ENCODE peak calls at places on chromosome 10, in six cellular contexts. One of them, this sample, is unnamed.

GRCh38 chr10:69344591-69345244 is 66.4 kb downstream of the HK1 start:
- DNase-seq in mucosa of gallbladder: no peak
- DNase-seq in Right ventricle myocardium inferior: no peak
- DNase-seq in EL: no peak
- DNase-seq in stimulated activated CD4-positive, alpha-beta T cell treated with anti-CD3 and anti-CD28 coated beads, Interleukin-1b, Interleukin-23, amount 100 ng/mL, for 1 hour: no peak
- DNase-seq in lung: no peak
- DNase-seq in this sample: no peak

GRCh38 chr10:132627736-132628512 is 90.3 kb downstream of the INPP5A start:
- DNase-seq in stimulated activated CD4-positive, alpha-beta T cell treated with anti-CD3 and anti-CD28 coated beads, Interleukin-1b, Interleukin-23, amount 100 ng/mL, for 1 hour: no peak
- DNase-seq in EL: peak
- DNase-seq in lung: no peak
- DNase-seq in mucosa of gallbladder: peak
- DNase-seq in Right ventricle myocardium inferior: no peak
- DNase-seq in this sample: no peak

GRCh38 chr10:79361721-79362397 is 14.6 kb downstream of the PPIF start:
- DNase-seq in mucosa of gallbladder: no peak
- DNase-seq in stimulated activated CD4-positive, alpha-beta T cell treated with anti-CD3 and anti-CD28 coated beads, Interleukin-1b, Interleukin-23, amount 100 ng/mL, for 1 hour: no peak
- DNase-seq in Right ventricle myocardium inferior: no peak
- DNase-seq in EL: no peak
- DNase-seq in lung: no peak
- DNase-seq in this sample: peak

GRCh38 chr10:133035952-133036351 is 51.8 kb upstream of the ADGRA1 start:
- DNase-seq in stimulated activated CD4-positive, alpha-beta T cell treated with anti-CD3 and anti-CD28 coated beads, Interleukin-1b, Interleukin-23, amount 100 ng/mL, for 1 hour: no peak
- DNase-seq in EL: no peak
- DNase-seq in Right ventricle myocardium inferior: peak
- DNase-seq in lung: no peak
- DNase-seq in mucosa of gallbladder: no peak
- DNase-seq in this sample: no peak

GRCh38 chr10:60894816-60895215 is 49.2 kb downstream of the RHOBTB1 start:
- DNase-seq in lung: no peak
- DNase-seq in stimulated activated CD4-positive, alpha-beta T cell treated with anti-CD3 and anti-CD28 coated beads, Interleukin-1b, Interleukin-23, amount 100 ng/mL, for 1 hour: no peak
- DNase-seq in EL: no peak
- DNase-seq in Right ventricle myocardium inferior: no peak
- DNase-seq in mucosa of gallbladder: no peak
- DNase-seq in this sample: no peak

GRCh38 chr10:102593074-102593803 is 51.0 kb upstream of the TRIM8 start:
- DNase-seq in stimulated activated CD4-positive, alpha-beta T cell treated with anti-CD3 and anti-CD28 coated beads, Interleukin-1b, Interleukin-23, amount 100 ng/mL, for 1 hour: no peak
- DNase-seq in lung: no peak
- DNase-seq in EL: peak
- DNase-seq in mucosa of gallbladder: no peak
- DNase-seq in Right ventricle myocardium inferior: no peak
- DNase-seq in this sample: peak

GRCh38 chr10:51035344-51035743 is 38.9 kb upstream of the PRKG1 start:
- DNase-seq in stimulated activated CD4-positive, alpha-beta T cell treated with anti-CD3 and anti-CD28 coated beads, Interleukin-1b, Interleukin-23, amount 100 ng/mL, for 1 hour: no peak
- DNase-seq in Right ventricle myocardium inferior: no peak
- DNase-seq in lung: peak
- DNase-seq in mucosa of gallbladder: no peak
- DNase-seq in EL: no peak
- DNase-seq in this sample: no peak

GRCh38 chr10:102313221-102313896 is 68.0 kb downstream of the GBF1 start:
- DNase-seq in stimulated activated CD4-positive, alpha-beta T cell treated with anti-CD3 and anti-CD28 coated beads, Interleukin-1b, Interleukin-23, amount 100 ng/mL, for 1 hour: no peak
- DNase-seq in EL: peak
- DNase-seq in Right ventricle myocardium inferior: no peak
- DNase-seq in mucosa of gallbladder: no peak
- DNase-seq in lung: no peak
- DNase-seq in this sample: no peak

GRCh38 chr10:13684813-13685511 is 98.2 kb downstream of the PRPF18 start:
- DNase-seq in EL: peak
- DNase-seq in Right ventricle myocardium inferior: no peak
- DNase-seq in stimulated activated CD4-positive, alpha-beta T cell treated with anti-CD3 and anti-CD28 coated beads, Interleukin-1b, Interleukin-23, amount 100 ng/mL, for 1 hour: no peak
- DNase-seq in mucosa of gallbladder: no peak
- DNase-seq in lung: no peak
- DNase-seq in this sample: no peak

GRCh38 chr10:4262449-4262848 is 477.4 kb upstream of the KLF6 start:
- DNase-seq in EL: no peak
- DNase-seq in mucosa of gallbladder: no peak
- DNase-seq in stimulated activated CD4-positive, alpha-beta T cell treated with anti-CD3 and anti-CD28 coated beads, Interleukin-1b, Interleukin-23, amount 100 ng/mL, for 1 hour: no peak
- DNase-seq in Right ventricle myocardium inferior: no peak
- DNase-seq in lung: no peak
- DNase-seq in this sample: no peak

GRCh38 chr10:102133373-102134195 is 744 bp downstream of the PPRC1 start:
- DNase-seq in mucosa of gallbladder: peak
- DNase-seq in Right ventricle myocardium inferior: peak
- DNase-seq in lung: peak
- DNase-seq in stimulated activated CD4-positive, alpha-beta T cell treated with anti-CD3 and anti-CD28 coated beads, Interleukin-1b, Interleukin-23, amount 100 ng/mL, for 1 hour: no peak
- DNase-seq in EL: peak
- DNase-seq in this sample: peak

GRCh38 chr10:71435571-71436267 is 39.0 kb downstream of the CDH23 start:
- DNase-seq in lung: no peak
- DNase-seq in Right ventricle myocardium inferior: no peak
- DNase-seq in EL: no peak
- DNase-seq in mucosa of gallbladder: no peak
- DNase-seq in stimulated activated CD4-positive, alpha-beta T cell treated with anti-CD3 and anti-CD28 coated beads, Interleukin-1b, Interleukin-23, amount 100 ng/mL, for 1 hour: no peak
- DNase-seq in this sample: no peak

GRCh38 chr10:82866424-82867020 is 991.5 kb downstream of the NRG3 start:
- DNase-seq in mucosa of gallbladder: no peak
- DNase-seq in EL: peak
- DNase-seq in lung: no peak
- DNase-seq in Right ventricle myocardium inferior: no peak
- DNase-seq in stimulated activated CD4-positive, alpha-beta T cell treated with anti-CD3 and anti-CD28 coated beads, Interleukin-1b, Interleukin-23, amount 100 ng/mL, for 1 hour: no peak
- DNase-seq in this sample: no peak

GRCh38 chr10:62038609-62039190 is 137.2 kb downstream of the ARID5B start:
- DNase-seq in lung: peak
- DNase-seq in stimulated activated CD4-positive, alpha-beta T cell treated with anti-CD3 and anti-CD28 coated beads, Interleukin-1b, Interleukin-23, amount 100 ng/mL, for 1 hour: peak
- DNase-seq in mucosa of gallbladder: peak
- DNase-seq in Right ventricle myocardium inferior: peak
- DNase-seq in EL: peak
- DNase-seq in this sample: peak

This sample was measured in SJSA1.